ENCODE peak calls at places on chromosomes 4 and X, in ten cellular contexts. O is endothelial cell; L is hepatocyte; K is activated naive CD4-positive, alpha-beta T cell treated with anti-CD3 and anti-CD28 coated beads, Interleukin-2, amount 50 U/mL, for 16 hours; X is right lobe of liver; V is Right ventricle myocardium superior; Y is glomerular endothelial cell; T is transverse colon; A is RWPE1; F is NCI-H460. G is an unnamed sample.

GRCh38 chrX:10288400-10288799 is 131.6 kb downstream of the CLCN4 start:
- DNase-seq in L (no peak), V (no peak), O (no peak), T (no peak), X (no peak), F (no peak), A (no peak), Y (no peak), K (no peak), G (no peak)

GRCh38 chr4:118032691-118033090 is 1.6 kb upstream of the NDST3 start:
- DNase-seq in Y (no peak), V (no peak), L (peak), X (no peak), K (no peak), T (no peak), A (peak), F (no peak), O (no peak), G (no peak)

GRCh38 chrX:140432328-140433025 is 72.4 kb downstream of the SOX3 start:
- DNase-seq in X (peak), L (peak), F (no peak), Y (no peak), V (peak), T (no peak), O (no peak), K (no peak), A (no peak), G (no peak)

GRCh38 chr4:176223561-176223960 is 28.2 kb upstream of the SPATA4 start:
- DNase-seq in O (no peak), V (no peak), T (no peak), K (no peak), F (no peak), A (no peak), X (no peak), L (no peak), Y (no peak), G (no peak)

GRCh38 chr4:18397681-18398080 is 376.1 kb upstream of the LCORL start:
- DNase-seq in A (no peak), K (no peak), O (no peak), Y (no peak), F (no peak), L (no peak), V (no peak), X (no peak), T (no peak), G (no peak)

GRCh38 chrX:150060406-150060805 is 122.1 kb upstream of the EOLA2 start:
- DNase-seq in L (no peak), A (no peak), F (no peak), O (no peak), T (no peak), X (no peak), K (no peak), V (no peak), Y (no peak), G (no peak)

GRCh38 chr4:37793562-37793961 is 32.9 kb upstream of the PGM2 start:
- DNase-seq in A (peak), Y (no peak), K (no peak), F (no peak), X (no peak), O (no peak), L (no peak), V (no peak), T (no peak), G (peak)

GRCh38 chrX:20802036-20802435 is 535.3 kb upstream of the RPS6KA3 start:
- DNase-seq in A (no peak), O (no peak), T (no peak), Y (no peak), V (no peak), K (no peak), X (no peak), L (no peak), F (no peak), G (no peak)

GRCh38 chr4:127124919-127125318 is 507.8 kb upstream of the INTU start:
- DNase-seq in T (no peak), L (peak), X (no peak), F (no peak), O (no peak), V (no peak), A (no peak), Y (no peak), K (no peak), G (no peak)

GRCh38 chr4:3402409-3403103 is 39.2 kb upstream of the HGFAC start:
- DNase-seq in F (no peak), L (no peak), Y (no peak), O (no peak), A (no peak), T (no peak), V (no peak), X (no peak), K (no peak), G (no peak)

GRCh38 chr4:95541889-95542607 is 6.7 kb downstream of the UNC5C start:
- DNase-seq in X (no peak), F (no peak), K (no peak), T (no peak), O (no peak), L (no peak), A (no peak), Y (no peak), V (no peak), G (no peak)

GRCh38 chr4:38791005-38791404 is 8.2 kb upstream of the TLR10 start:
- DNase-seq in Y (no peak), K (no peak), A (no peak), O (no peak), F (no peak), V (no peak), L (no peak), T (no peak), X (no peak), G (no peak)

GRCh38 chr4:20288846-20289512 is 37.3 kb downstream of the SLIT2 start:
- DNase-seq in V (no peak), F (no peak), O (no peak), K (no peak), X (no peak), Y (no peak), A (peak), L (no peak), T (no peak), G (no peak)

GRCh38 chr4:76698141-76698540 is 199.8 kb downstream of the SOWAHB start:
- DNase-seq in L (no peak), T (no peak), F (no peak), O (no peak), K (no peak), Y (no peak), A (no peak), V (no peak), X (no peak), G (no peak)

GRCh38 chrX:23376581-23376980 is 41.9 kb downstream of the PTCHD1 start:
- DNase-seq in F (no peak), V (no peak), X (no peak), L (no peak), O (no peak), A (no peak), Y (no peak), K (no peak), T (no peak), G (no peak)

GRCh38 chr4:7416745-7417432 is 17.8 kb downstream of the PSAPL1 start:
- DNase-seq in A (no peak), F (no peak), O (no peak), L (no peak), Y (no peak), T (peak), V (peak), K (no peak), X (no peak), G (no peak)

GRCh38 chr4:93791570-93792195 is 36.9 kb upstream of the ATOH1 start:
- DNase-seq in A (peak), L (peak), Y (peak), K (no peak), O (peak), X (peak), V (no peak), F (peak), T (peak), G (peak)

GRCh38 chr4:15544196-15544730 is 74.6 kb downstream of the CC2D2A start:
- DNase-seq in K (no peak), A (no peak), L (no peak), F (no peak), V (no peak), O (no peak), X (no peak), Y (no peak), T (no peak), G (no peak)

GRCh38 chrX:44344687-44345086 is 1.2 kb upstream of the EFHC2 start:
- DNase-seq in T (no peak), A (no peak), F (no peak), K (no peak), V (no peak), L (no peak), O (no peak), X (no peak), Y (no peak), G (peak)

G was measured in RPMI8226.